ENCODE peak calls at places on chromosomes 16 and 17, in nine cellular contexts. W is testis, N is K562, I is A549, L is stomach, C is heart left ventricle, D is endothelial cell of umbilical vein, A is IMR-90, Z is ovary. E is an unnamed sample.
A peak's percentile ranks its signal among the peaks of the same experiment; 100 is the strongest.

GRCh38 chr17:6233856-6234255 is 163.7 kb downstream of the WSCD1 start:
- DNase-seq in W (no peak), N (no peak), I (no peak), L (no peak), C (no peak), D (no peak), A (no peak), Z (no peak), E (no peak)

GRCh38 chr16:72066747-72067146 is 3.7 kb downstream of the HPR start:
- DNase-seq in W (no peak), N (peak; percentile 60), I (peak; percentile 48), L (no peak), C (no peak), D (peak; percentile 39), A (peak; percentile 64), Z (no peak), E (no peak)

GRCh38 chr16:24844101-24845030 is 1.4 kb upstream of the SLC5A11 start:
- DNase-seq in W (no peak), N (peak; percentile 91), I (peak; percentile 78), L (peak; percentile 48), C (no peak), D (no peak), A (peak; percentile 28), Z (no peak), E (no peak)

GRCh38 chr17:56834380-56835258 is 668 bp downstream of the DGKE start:
- DNase-seq in W (peak; percentile 70), N (peak; percentile 46), I (peak; percentile 43), L (peak; percentile 64), C (peak; percentile 58), D (peak; percentile 51), A (peak; percentile 7), Z (no peak), E (peak; percentile 91)

GRCh38 chr17:44655983-44656700 is at the start of gene MEIOC:
- DNase-seq in W (peak; percentile 86), N (no peak), I (peak; percentile 97), L (no peak), C (no peak), D (peak; percentile 19), A (peak; percentile 6), Z (no peak), E (no peak)

GRCh38 chr16:76287466-76287865 is 10.3 kb downstream of the CNTNAP4 start:
- DNase-seq in W (no peak), N (no peak), I (no peak), L (no peak), C (no peak), D (no peak), A (no peak), Z (no peak), E (no peak)

GRCh38 chr16:74999208-74999682 is 421 bp downstream of the ZNRF1 start:
- DNase-seq in W (peak; percentile 26), N (peak; percentile 77), I (no peak), L (no peak), C (peak; percentile 40), D (no peak), A (no peak), Z (peak; percentile 72), E (no peak)

GRCh38 chr17:33990943-33991706 is 264.0 kb upstream of the CCL2 start:
- DNase-seq in W (no peak), N (peak; percentile 23), I (no peak), L (no peak), C (no peak), D (no peak), A (no peak), Z (no peak), E (no peak)

GRCh38 chr17:30808785-30809286 is 15.7 kb downstream of the CRLF3 start:
- DNase-seq in W (no peak), N (no peak), I (no peak), L (no peak), C (no peak), D (peak; percentile 62), A (no peak), Z (no peak), E (peak; percentile 34)

DNA sequence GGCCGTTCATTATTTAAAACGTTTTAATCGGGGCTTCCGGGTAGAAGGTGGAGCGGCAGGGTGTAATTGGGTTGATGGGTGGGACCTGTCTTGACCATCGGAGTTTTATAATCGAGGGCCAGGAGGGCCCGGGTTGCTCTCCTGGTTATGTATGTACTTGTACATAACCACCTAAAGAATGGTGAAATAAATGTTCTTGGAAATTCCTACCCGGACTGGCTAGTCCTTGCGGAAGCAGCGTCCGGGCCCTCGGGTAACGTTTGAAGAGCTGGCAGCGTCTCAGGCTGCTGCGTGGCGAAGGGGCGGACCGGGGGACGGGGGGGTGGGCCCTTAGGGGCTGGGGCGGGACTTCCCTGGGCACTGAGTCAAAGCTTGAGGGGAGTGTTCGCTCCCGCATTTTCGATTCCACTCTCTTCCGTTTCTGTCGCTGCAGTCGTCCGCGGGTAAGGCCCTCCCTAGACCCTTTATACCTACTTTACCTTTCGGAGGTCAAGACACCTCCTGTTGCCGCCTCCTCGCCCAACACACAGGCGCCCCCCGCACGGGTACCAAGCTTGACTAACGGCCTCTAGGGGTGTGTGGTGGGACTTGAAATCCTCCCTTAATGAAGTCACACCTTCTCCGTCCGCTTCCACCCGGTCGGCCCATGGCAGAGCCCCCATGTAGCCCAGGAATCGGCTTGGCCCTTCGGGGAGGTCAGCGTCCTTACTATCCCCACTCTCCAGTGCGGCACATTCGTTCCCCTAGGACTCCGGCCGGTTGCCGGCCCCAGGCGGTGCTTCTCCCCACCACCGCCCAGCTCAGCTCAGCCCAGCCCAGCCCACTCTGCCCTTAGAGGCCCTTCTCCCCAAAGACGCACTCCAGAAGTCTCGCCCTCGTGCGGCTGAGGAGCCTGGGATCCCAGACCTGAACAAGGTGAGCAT is at the start of gene TMEM106A:
- DNase-seq in W (peak; percentile 73), N (no peak), I (peak; percentile 97), L (peak; percentile 82), C (peak; percentile 84), D (peak; percentile 87), A (peak; percentile 85), Z (peak; percentile 88), E (peak; percentile 95)
- TF ChIP-seq CTCF in W (no peak), N (no peak), I (no peak), L (no peak), C (no peak), D (no peak), A (peak; percentile 30), Z (peak; percentile 48), E (no peak)

GRCh38 chr16:55330726-55331647 is 7.0 kb downstream of the IRX6 start:
- DNase-seq in W (no peak), N (no peak), I (no peak), L (no peak), C (no peak), D (no peak), A (no peak), Z (no peak), E (no peak)

GRCh38 chr16:55328611-55329569 is 4.9 kb downstream of the IRX6 start:
- DNase-seq in W (no peak), N (no peak), I (no peak), L (no peak), C (no peak), D (no peak), A (no peak), Z (no peak), E (no peak)

GRCh38 chr16:55329791-55330190 is 5.8 kb downstream of the IRX6 start:
- DNase-seq in W (no peak), N (no peak), I (no peak), L (no peak), C (no peak), D (no peak), A (no peak), Z (no peak), E (no peak)

GRCh38 chr16:55331648-55332185 is 7.7 kb downstream of the IRX6 start:
- DNase-seq in W (no peak), N (no peak), I (no peak), L (no peak), C (no peak), D (no peak), A (no peak), Z (no peak), E (no peak)

GRCh38 chr16:55333690-55334089 is 9.7 kb downstream of the IRX6 start:
- DNase-seq in W (no peak), N (no peak), I (no peak), L (no peak), C (no peak), D (no peak), A (no peak), Z (no peak), E (no peak)
- TF ChIP-seq POLR2A in W (no peak), N (no peak), I (no peak), L (no peak), C (no peak), D (no peak), A (no peak), Z (no peak), E (no peak)

DNA sequence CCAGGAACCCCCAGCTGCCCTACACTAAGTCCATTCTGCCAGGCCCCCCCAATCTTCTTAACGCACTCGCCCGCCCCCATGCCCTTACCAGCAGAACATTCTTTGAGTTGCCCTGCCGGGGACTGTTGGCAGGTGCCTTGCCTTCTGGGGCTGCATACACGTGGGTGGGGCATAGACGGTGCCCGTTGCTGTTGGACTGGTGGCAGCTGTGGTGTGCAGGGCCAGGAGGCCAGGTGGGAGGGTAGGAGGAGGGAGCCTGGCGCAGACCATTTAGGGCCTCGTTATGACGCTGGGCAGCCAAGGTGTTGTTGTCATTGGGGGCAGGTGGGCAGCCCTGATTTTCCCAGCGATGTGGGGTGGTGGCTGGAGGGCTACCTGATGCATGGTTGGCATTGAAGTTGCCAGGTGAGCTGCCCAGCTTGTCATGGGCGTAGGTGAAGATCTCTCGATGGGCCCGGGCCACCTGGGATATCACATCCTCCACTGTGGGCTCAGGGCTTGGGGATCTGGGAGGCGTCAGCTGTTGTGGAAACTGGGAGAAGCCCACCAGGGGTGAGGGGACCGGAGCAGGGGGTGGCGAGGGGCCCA is 4.9 kb downstream of the NR1D1 start:
- DNase-seq in W (no peak), N (no peak), I (no peak), L (peak; percentile 73), C (no peak), D (no peak), A (no peak), Z (no peak), E (peak; percentile 43)
- H3K4me3 ChIP-seq in W (no peak overlapping the region), N (no peak overlapping the region), I (no peak overlapping the region), L (no peak overlapping the region), C (peak overlapping the region; percentile 83), D (no peak overlapping the region), A (no peak overlapping the region), Z (no peak overlapping the region), E (no peak overlapping the region)

GRCh38 chr17:83042522-83043158 is 36.8 kb upstream of the METRNL start:
- DNase-seq in W (no peak), N (no peak), I (no peak), L (no peak), C (no peak), D (no peak), A (no peak), Z (no peak), E (no peak)

GRCh38 chr17:83037084-83037950 is 42.1 kb upstream of the METRNL start:
- DNase-seq in W (no peak), N (no peak), I (no peak), L (no peak), C (no peak), D (no peak), A (no peak), Z (peak; percentile 27), E (peak; percentile 81)

GRCh38 chr17:83036193-83036592 is 43.2 kb upstream of the METRNL start:
- DNase-seq in W (no peak), N (no peak), I (no peak), L (no peak), C (no peak), D (no peak), A (no peak), Z (no peak), E (no peak)

GRCh38 chr17:83036666-83037065 is 42.7 kb upstream of the METRNL start:
- DNase-seq in W (no peak), N (no peak), I (no peak), L (no peak), C (no peak), D (no peak), A (no peak), Z (peak; percentile 23), E (no peak)

GRCh38 chr17:83041305-83041704 is 38.1 kb upstream of the METRNL start:
- DNase-seq in W (no peak), N (no peak), I (no peak), L (no peak), C (no peak), D (no peak), A (peak; percentile 4), Z (no peak), E (no peak)
- TF ChIP-seq CTCF in W (no peak), N (no peak), I (no peak), L (no peak), C (no peak), D (no peak), A (no peak), Z (no peak), E (no peak)